ENCODE peak calls at places on chromosomes 4 and X, in five cellular contexts. One of them, this sample, is unnamed.

GRCh38 chr4:121776610-121777401 is 11.8 kb upstream of the SMIM43 start:
- DNase-seq in left colon: no peak
- DNase-seq in amygdala: no peak
- DNase-seq in islet precursor cell: no peak
- DNase-seq in ovary: no peak
- DNase-seq in this sample: no peak

GRCh38 chr4:24921491-24921890 is 8.6 kb upstream of the CCDC149 start:
- DNase-seq in islet precursor cell: no peak
- DNase-seq in left colon: no peak
- DNase-seq in amygdala: no peak
- DNase-seq in ovary: no peak
- DNase-seq in this sample: no peak

GRCh38 chr4:19686456-19686855 is 565.2 kb upstream of the SLIT2 start:
- DNase-seq in islet precursor cell: no peak
- DNase-seq in ovary: no peak
- DNase-seq in amygdala: no peak
- DNase-seq in left colon: no peak
- DNase-seq in this sample: no peak

GRCh38 chr4:112546476-112546875 is 30.5 kb upstream of the NEUROG2 start:
- DNase-seq in left colon: no peak
- DNase-seq in ovary: no peak
- DNase-seq in islet precursor cell: no peak
- DNase-seq in amygdala: no peak
- DNase-seq in this sample: no peak

GRCh38 chrX:47278684-47279083 is 45.9 kb downstream of the USP11 start:
- DNase-seq in islet precursor cell: no peak
- DNase-seq in ovary: no peak
- DNase-seq in left colon: no peak
- DNase-seq in amygdala: no peak
- DNase-seq in this sample: no peak

GRCh38 chr4:174835536-174835935 is 6.5 kb upstream of the GLRA3 start:
- DNase-seq in islet precursor cell: no peak
- DNase-seq in left colon: no peak
- DNase-seq in amygdala: no peak
- DNase-seq in ovary: no peak
- DNase-seq in this sample: no peak

GRCh38 chr4:146267826-146268225 is 53.5 kb downstream of the REELD1 start:
- DNase-seq in left colon: no peak
- DNase-seq in islet precursor cell: no peak
- DNase-seq in ovary: no peak
- DNase-seq in amygdala: no peak
- DNase-seq in this sample: no peak

GRCh38 chr4:157013656-157014055 is 42.1 kb upstream of the PDGFC start:
- DNase-seq in amygdala: no peak
- DNase-seq in ovary: no peak
- DNase-seq in islet precursor cell: no peak
- DNase-seq in left colon: no peak
- DNase-seq in this sample: no peak

GRCh38 chr4:87249620-87250019 is 29.2 kb upstream of the KLHL8 start:
- DNase-seq in ovary: no peak
- DNase-seq in left colon: no peak
- DNase-seq in islet precursor cell: no peak
- DNase-seq in amygdala: no peak
- DNase-seq in this sample: no peak

GRCh38 chr4:25174674-25175073 is 14.4 kb upstream of the SEPSECS start:
- DNase-seq in left colon: no peak
- DNase-seq in islet precursor cell: peak
- DNase-seq in amygdala: no peak
- DNase-seq in ovary: no peak
- DNase-seq in this sample: no peak

GRCh38 chr4:80092847-80093246 is 19.8 kb upstream of the ANTXR2 start:
- DNase-seq in left colon: no peak
- DNase-seq in islet precursor cell: no peak
- DNase-seq in amygdala: no peak
- DNase-seq in ovary: no peak
- DNase-seq in this sample: no peak

GRCh38 chr4:26284536-26284935 is 36.3 kb upstream of the RBPJ start:
- DNase-seq in islet precursor cell: peak
- DNase-seq in ovary: no peak
- DNase-seq in amygdala: no peak
- DNase-seq in left colon: no peak
- DNase-seq in this sample: no peak

GRCh38 chrX:16870861-16871584 is 861 bp upstream of the RBBP7 start:
- DNase-seq in amygdala: peak
- DNase-seq in left colon: peak
- DNase-seq in islet precursor cell: peak
- DNase-seq in ovary: peak
- DNase-seq in this sample: no peak

GRCh38 chr4:181528570-181529184 is 714.5 kb upstream of the TENM3 start:
- DNase-seq in ovary: no peak
- DNase-seq in amygdala: peak
- DNase-seq in islet precursor cell: peak
- DNase-seq in left colon: peak
- DNase-seq in this sample: no peak

GRCh38 chr4:131093303-131093702 is 1997.4 kb downstream of the C4orf33 start:
- DNase-seq in ovary: no peak
- DNase-seq in left colon: no peak
- DNase-seq in amygdala: no peak
- DNase-seq in islet precursor cell: no peak
- DNase-seq in this sample: no peak

GRCh38 chr4:176970853-176971252 is 178.1 kb upstream of the VEGFC start:
- DNase-seq in amygdala: no peak
- DNase-seq in left colon: no peak
- DNase-seq in ovary: no peak
- DNase-seq in islet precursor cell: no peak
- DNase-seq in this sample: no peak

GRCh38 chrX:43693602-43694406 is 37.7 kb downstream of the MAOA start:
- DNase-seq in islet precursor cell: peak
- DNase-seq in ovary: no peak
- DNase-seq in amygdala: no peak
- DNase-seq in left colon: no peak
- DNase-seq in this sample: no peak

GRCh38 chr4:87965501-87965975 is 10.0 kb upstream of the SPP1 start:
- DNase-seq in islet precursor cell: no peak
- DNase-seq in left colon: no peak
- DNase-seq in ovary: no peak
- DNase-seq in amygdala: no peak
- DNase-seq in this sample: no peak

GRCh38 chr4:16411691-16412090 is 185.4 kb upstream of the TAPT1 start:
- DNase-seq in ovary: no peak
- DNase-seq in islet precursor cell: no peak
- DNase-seq in left colon: no peak
- DNase-seq in amygdala: no peak
- DNase-seq in this sample: no peak

GRCh38 chr4:55592014-55592413 is at the start of gene PDCL2:
- DNase-seq in islet precursor cell: no peak
- DNase-seq in amygdala: no peak
- DNase-seq in ovary: no peak
- DNase-seq in left colon: no peak
- DNase-seq in this sample: no peak

This sample was measured in GM19239.